ENCODE peak calls at places on chromosomes 2 and 18, in ten cellular contexts. S is neural progenitor cell; M is HFF-Myc; O is IMR-90; R is fibroblast of lung; Y is mammary epithelial cell; C is CD4-positive, alpha-beta T cell; G is neural crest cell; N is epithelial cell of esophagus; P is fibroblast of mammary gland. K is an unnamed sample.

GRCh38 chr2:139366659-139367058 is 586.5 kb upstream of the NXPH2 start:
- DNase-seq in G (no peak), Y (no peak), O (no peak), N (no peak), M (no peak), S (no peak), P (no peak), C (no peak), R (no peak), K (no peak)

GRCh38 chr18:74652392-74652988 is 54.8 kb downstream of the ZNF407 start:
- DNase-seq in N (peak), O (peak), P (peak), S (peak), C (no peak), M (no peak), Y (peak), R (peak), G (no peak), K (no peak)

GRCh38 chr2:223973606-223974005 is 16.3 kb downstream of the MRPL44 start:
- DNase-seq in P (no peak), S (no peak), R (no peak), N (no peak), M (no peak), C (no peak), O (no peak), G (no peak), Y (no peak), K (no peak)

GRCh38 chr2:149597050-149598013 is 9.8 kb upstream of the MMADHC start:
- DNase-seq in Y (peak), M (peak), P (peak), O (peak), C (peak), N (peak), R (peak), G (peak), S (peak), K (peak)

GRCh38 chr2:43161650-43162542 is 64.5 kb downstream of the ZFP36L2 start:
- DNase-seq in R (no peak), O (no peak), P (no peak), S (no peak), C (no peak), Y (no peak), N (no peak), M (no peak), G (no peak), K (no peak)

GRCh38 chr2:184654945-184655344 is 56.6 kb downstream of the ZNF804A start:
- DNase-seq in P (peak), R (peak), O (peak), M (no peak), N (peak), C (no peak), G (no peak), Y (no peak), S (no peak), K (no peak)

GRCh38 chr18:41579185-41579584 is 375.8 kb upstream of the PIK3C3 start:
- DNase-seq in N (no peak), G (no peak), C (no peak), P (no peak), R (no peak), Y (no peak), O (no peak), M (no peak), S (no peak), K (no peak)

GRCh38 chr2:239826376-239826775 is 198.8 kb downstream of the NDUFA10 start:
- DNase-seq in S (no peak), Y (no peak), G (no peak), P (no peak), C (no peak), O (no peak), M (no peak), N (no peak), R (no peak), K (no peak)

GRCh38 chr18:34467059-34467458 is 242.3 kb upstream of the NOL4 start:
- DNase-seq in S (no peak), O (no peak), N (peak), R (peak), G (no peak), P (peak), C (no peak), M (no peak), Y (peak), K (no peak)

GRCh38 chr2:20597868-20598183 is 53.1 kb downstream of the HS1BP3 start:
- DNase-seq in N (no peak), R (no peak), C (no peak), O (no peak), S (no peak), M (no peak), Y (no peak), G (no peak), P (no peak), K (no peak)

GRCh38 chr2:223203971-223204370 is 152.0 kb downstream of the KCNE4 start:
- DNase-seq in S (no peak), P (peak), O (peak), G (no peak), R (peak), M (peak), N (peak), Y (peak), C (no peak), K (no peak)

GRCh38 chr2:156321243-156321904 is 11.1 kb downstream of the NR4A2 start:
- DNase-seq in N (peak), S (peak), C (no peak), G (no peak), Y (no peak), O (no peak), M (no peak), P (no peak), R (no peak), K (no peak)

GRCh38 chr2:75064691-75065396 is 106.4 kb downstream of the POLE4 start:
- DNase-seq in C (peak), R (peak), S (peak), G (peak), N (peak), M (no peak), P (peak), Y (peak), O (peak), K (peak)

GRCh38 chr2:70978388-70979357 is at the start of gene ANKRD53:
- DNase-seq in P (peak), M (no peak), R (peak), N (peak), Y (peak), O (no peak), S (peak), G (peak), C (no peak), K (peak)

GRCh38 chr2:3572620-3573019 is 2.4 kb upstream of the RPS7 start:
- DNase-seq in G (no peak), C (no peak), S (no peak), R (no peak), P (no peak), N (no peak), Y (no peak), O (no peak), M (no peak), K (no peak)

GRCh38 chr2:105712166-105712915 is 32.4 kb upstream of the NCK2 start:
- DNase-seq in G (no peak), O (no peak), R (peak), N (peak), Y (peak), M (peak), P (peak), C (no peak), S (peak), K (no peak)

GRCh38 chr18:79883461-79884295 is 67.8 kb downstream of the SLC66A2 start:
- DNase-seq in G (no peak), Y (no peak), P (no peak), R (no peak), O (no peak), M (no peak), C (no peak), S (no peak), N (no peak), K (no peak)

GRCh38 chr2:142435847-142436246 is 305.0 kb upstream of the LRP1B start:
- DNase-seq in O (no peak), S (peak), M (no peak), C (no peak), R (no peak), N (no peak), G (no peak), P (no peak), Y (no peak), K (no peak)

GRCh38 chr2:9001229-9001628 is 2.3 kb downstream of the MBOAT2 start:
- DNase-seq in C (no peak), S (no peak), R (peak), N (peak), O (peak), G (no peak), Y (peak), M (no peak), P (peak), K (no peak)

DNA sequence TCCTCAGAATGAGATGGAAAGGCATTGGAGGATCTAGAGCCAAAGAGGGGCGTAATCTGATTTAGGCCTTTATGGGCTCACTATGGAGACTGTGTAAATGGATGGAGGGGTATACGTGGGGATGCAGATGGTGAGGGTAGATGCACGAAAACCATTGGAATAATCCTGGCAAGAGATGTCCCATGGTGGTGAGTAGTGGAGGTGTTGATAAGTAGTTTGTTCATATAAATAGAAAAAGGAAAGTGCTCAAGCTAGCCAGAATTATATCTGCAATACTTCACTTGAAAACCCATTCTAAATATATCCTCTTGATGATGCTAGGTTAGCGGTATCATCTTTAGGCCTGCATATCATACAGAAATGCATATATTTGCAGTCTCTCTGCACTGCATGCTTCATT is 459.7 kb downstream of the CDH2 start:
- DNase-seq in S (no peak), G (no peak), C (no peak), Y (no peak), N (no peak), O (no peak), R (no peak), M (no peak), P (no peak), K (no peak)
- TF ChIP-seq CTCF in S (no peak), G (no peak), C (no peak), Y (no peak), N (no peak), O (no peak), R (no peak), M (no peak), P (no peak), K (no peak)

GRCh38 chr2:173750332-173750731 is 214.8 kb downstream of the SP3 start:
- DNase-seq in P (peak), S (peak), G (no peak), O (peak), Y (no peak), N (peak), C (no peak), M (no peak), R (peak), K (no peak)
- TF ChIP-seq CTCF in P (no peak), S (peak), G (no peak), O (no peak), Y (no peak), N (peak), C (no peak), M (no peak), R (no peak), K (no peak)

DNA sequence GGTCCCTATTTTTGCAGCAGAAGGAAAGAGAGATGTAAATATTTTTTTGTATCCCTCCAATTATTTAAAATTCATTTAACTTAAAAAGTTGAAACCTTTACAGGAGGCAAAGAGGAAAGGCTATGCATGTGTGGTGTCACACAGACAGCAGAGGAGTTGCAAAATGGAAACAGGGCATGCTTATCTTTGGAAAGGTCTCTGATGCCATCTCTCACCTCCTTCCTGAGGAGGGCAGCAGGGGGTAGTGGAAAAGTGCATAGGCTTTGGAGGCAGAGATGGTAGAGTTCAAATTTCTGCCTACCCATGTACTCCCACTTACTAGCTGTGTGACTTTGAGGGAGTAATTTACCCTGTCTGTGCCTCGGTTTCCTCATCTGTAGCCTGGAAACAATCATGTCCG is 99.6 kb upstream of the MCFD2 start:
- DNase-seq in P (no peak), C (no peak), R (no peak), G (no peak), N (no peak), S (no peak), O (no peak), Y (no peak), M (no peak), K (no peak)
- TF ChIP-seq CTCF in P (peak), C (no peak), R (no peak), G (no peak), N (peak), S (no peak), O (peak), Y (no peak), M (peak), K (no peak)

DNA sequence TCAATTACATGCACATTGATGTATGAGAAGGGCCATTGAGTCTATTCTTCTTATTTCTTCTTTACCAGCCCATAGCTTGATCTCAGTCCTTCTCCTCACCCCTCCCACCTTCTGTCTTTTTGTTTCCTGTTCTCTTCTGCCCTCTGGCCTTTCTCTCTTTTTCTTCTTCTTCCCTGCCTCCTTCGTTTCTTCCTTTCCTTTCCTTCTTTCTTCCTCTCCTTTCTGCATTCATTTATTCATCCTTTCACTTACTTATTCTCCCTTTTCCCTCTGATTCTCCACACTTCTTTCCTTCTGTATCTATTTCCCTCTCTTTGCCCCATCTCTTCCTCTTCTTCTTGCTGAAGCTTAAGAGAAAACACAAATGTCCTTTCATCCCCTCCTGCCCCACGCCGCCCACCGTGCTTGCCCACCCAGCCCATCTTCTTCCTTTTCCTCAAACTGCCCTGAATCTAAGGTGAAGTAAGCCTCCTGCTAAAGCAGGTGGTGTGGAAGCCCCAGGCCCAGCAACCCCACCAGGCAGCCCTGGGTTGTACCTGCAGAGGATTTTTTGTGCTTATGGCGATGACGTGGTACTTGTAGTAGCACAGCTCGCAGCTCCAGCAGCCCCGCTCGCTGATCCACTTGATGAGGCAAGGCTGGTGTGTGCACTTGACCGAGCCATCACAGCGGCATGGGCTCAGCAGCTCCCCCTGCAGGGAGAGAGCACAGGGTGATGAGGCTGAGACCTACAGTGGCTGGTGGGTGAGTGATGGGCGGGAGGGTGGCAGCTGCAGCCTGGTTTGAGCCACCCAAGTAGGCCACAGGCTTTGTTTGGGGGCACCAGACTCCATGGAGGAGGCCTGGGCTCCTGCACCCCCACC is 89.0 kb downstream of the MARCHF4 start:
- DNase-seq in Y (no peak), M (no peak), N (peak), C (no peak), S (peak), O (no peak), P (peak), R (no peak), G (peak), K (peak)
- TF ChIP-seq CTCF in Y (peak), M (peak), N (peak), C (no peak), S (peak), O (peak), P (peak), R (no peak), G (peak), K (peak)

GRCh38 chr2:216905649-216906048 is 45.8 kb upstream of the TNP1 start:
- DNase-seq in P (no peak), S (no peak), G (no peak), O (no peak), M (no peak), R (no peak), Y (no peak), N (no peak), C (no peak), K (no peak)
- TF ChIP-seq CTCF in P (no peak), S (peak), G (no peak), O (no peak), M (no peak), R (no peak), Y (no peak), N (no peak), C (no peak), K (peak)

K was measured in progenitor cell of endocrine pancreas.